ENCODE peak calls at places on chromosomes 6 and 20, in seven cellular contexts. One of them, this sample, is unnamed.
A peak's percentile ranks its signal among the peaks of the same experiment; 100 is the strongest.

GRCh38 chr20:58723628-58723984 is 31.0 kb downstream of the NPEPL1 start:
- DNase-seq in mammary epithelial cell: no peak
- DNase-seq in IMR-90: no peak
- DNase-seq in GM23338: no peak
- DNase-seq in tibial nerve: no peak
- DNase-seq in left ventricle myocardium inferior: no peak
- DNase-seq in tibial artery: no peak
- DNase-seq in this sample: no peak

GRCh38 chr6:26021350-26022165 is 59.0 kb downstream of the TRIM38 start:
- DNase-seq in mammary epithelial cell: peak; percentile 83
- DNase-seq in IMR-90: peak; percentile 93
- DNase-seq in GM23338: peak; percentile 88
- DNase-seq in tibial nerve: peak; percentile 86
- DNase-seq in left ventricle myocardium inferior: peak; percentile 92
- DNase-seq in tibial artery: peak; percentile 93
- DNase-seq in this sample: peak; percentile 83

GRCh38 chr20:48761023-48761785 is 66.6 kb downstream of the PREX1 start:
- DNase-seq in mammary epithelial cell: no peak
- DNase-seq in IMR-90: no peak
- DNase-seq in GM23338: no peak
- DNase-seq in tibial nerve: peak; percentile 28
- DNase-seq in left ventricle myocardium inferior: peak; percentile 39
- DNase-seq in tibial artery: peak; percentile 42
- DNase-seq in this sample: peak; percentile 70

GRCh38 chr6:105301072-105301503 is 101.8 kb downstream of the PREP start:
- DNase-seq in mammary epithelial cell: no peak
- DNase-seq in IMR-90: peak; percentile 29
- DNase-seq in GM23338: no peak
- DNase-seq in tibial nerve: no peak
- DNase-seq in left ventricle myocardium inferior: no peak
- DNase-seq in tibial artery: no peak
- DNase-seq in this sample: no peak

GRCh38 chr6:16760536-16761468 is at the start of gene ATXN1:
- DNase-seq in mammary epithelial cell: peak; percentile 63
- DNase-seq in IMR-90: peak; percentile 65
- DNase-seq in GM23338: peak; percentile 69
- DNase-seq in tibial nerve: peak; percentile 39
- DNase-seq in left ventricle myocardium inferior: peak; percentile 57
- DNase-seq in tibial artery: peak; percentile 73
- DNase-seq in this sample: peak; percentile 31

GRCh38 chr20:40307937-40308478 is 381.0 kb downstream of the MAFB start:
- DNase-seq in mammary epithelial cell: no peak
- DNase-seq in IMR-90: no peak
- DNase-seq in GM23338: no peak
- DNase-seq in tibial nerve: no peak
- DNase-seq in left ventricle myocardium inferior: no peak
- DNase-seq in tibial artery: no peak
- DNase-seq in this sample: no peak

GRCh38 chr6:110173506-110174132 is 5.9 kb downstream of the WASF1 start:
- DNase-seq in mammary epithelial cell: no peak
- DNase-seq in IMR-90: peak; percentile 1
- DNase-seq in GM23338: peak; percentile 35
- DNase-seq in tibial nerve: no peak
- DNase-seq in left ventricle myocardium inferior: no peak
- DNase-seq in tibial artery: no peak
- DNase-seq in this sample: no peak

GRCh38 chr6:129498556-129498940 is 211.4 kb downstream of the ARHGAP18 start:
- DNase-seq in mammary epithelial cell: peak; percentile 70
- DNase-seq in IMR-90: peak; percentile 23
- DNase-seq in GM23338: no peak
- DNase-seq in tibial nerve: no peak
- DNase-seq in left ventricle myocardium inferior: no peak
- DNase-seq in tibial artery: no peak
- DNase-seq in this sample: no peak

GRCh38 chr6:56246941-56247653 is at the start of gene COL21A1:
- DNase-seq in mammary epithelial cell: no peak
- DNase-seq in IMR-90: no peak
- DNase-seq in GM23338: peak; percentile 94
- DNase-seq in tibial nerve: peak; percentile 19
- DNase-seq in left ventricle myocardium inferior: peak; percentile 59
- DNase-seq in tibial artery: peak; percentile 39
- DNase-seq in this sample: no peak

GRCh38 chr6:29522241-29522640 is 34.5 kb upstream of the MAS1L start:
- DNase-seq in mammary epithelial cell: no peak
- DNase-seq in IMR-90: no peak
- DNase-seq in GM23338: no peak
- DNase-seq in tibial nerve: no peak
- DNase-seq in left ventricle myocardium inferior: no peak
- DNase-seq in tibial artery: no peak
- DNase-seq in this sample: no peak

GRCh38 chr6:163151212-163151611 is 263.3 kb upstream of the QKI start:
- DNase-seq in mammary epithelial cell: no peak
- DNase-seq in IMR-90: no peak
- DNase-seq in GM23338: peak; percentile 30
- DNase-seq in tibial nerve: no peak
- DNase-seq in left ventricle myocardium inferior: no peak
- DNase-seq in tibial artery: no peak
- DNase-seq in this sample: no peak

GRCh38 chr20:51206032-51206662 is 183.2 kb upstream of the KCNG1 start:
- DNase-seq in mammary epithelial cell: no peak
- DNase-seq in IMR-90: no peak
- DNase-seq in GM23338: peak; percentile 17
- DNase-seq in tibial nerve: no peak
- DNase-seq in left ventricle myocardium inferior: no peak
- DNase-seq in tibial artery: no peak
- DNase-seq in this sample: no peak

GRCh38 chr20:51199920-51200319 is 177.0 kb upstream of the KCNG1 start:
- DNase-seq in mammary epithelial cell: no peak
- DNase-seq in IMR-90: no peak
- DNase-seq in GM23338: peak; percentile 60
- DNase-seq in tibial nerve: no peak
- DNase-seq in left ventricle myocardium inferior: no peak
- DNase-seq in tibial artery: no peak
- DNase-seq in this sample: no peak

GRCh38 chr20:51204051-51204450 is 181.1 kb upstream of the KCNG1 start:
- DNase-seq in mammary epithelial cell: no peak
- DNase-seq in IMR-90: no peak
- DNase-seq in GM23338: no peak
- DNase-seq in tibial nerve: no peak
- DNase-seq in left ventricle myocardium inferior: no peak
- DNase-seq in tibial artery: no peak
- DNase-seq in this sample: no peak

GRCh38 chr20:51208162-51208561 is 185.3 kb upstream of the KCNG1 start:
- DNase-seq in mammary epithelial cell: no peak
- DNase-seq in IMR-90: no peak
- DNase-seq in GM23338: no peak
- DNase-seq in tibial nerve: no peak
- DNase-seq in left ventricle myocardium inferior: no peak
- DNase-seq in tibial artery: no peak
- DNase-seq in this sample: no peak

GRCh38 chr20:51204794-51205193 is 181.9 kb upstream of the KCNG1 start:
- DNase-seq in mammary epithelial cell: no peak
- DNase-seq in IMR-90: no peak
- DNase-seq in GM23338: no peak
- DNase-seq in tibial nerve: no peak
- DNase-seq in left ventricle myocardium inferior: no peak
- DNase-seq in tibial artery: no peak
- DNase-seq in this sample: no peak
- H3K27me3 ChIP-seq in mammary epithelial cell: peaks cover 4% of the 10 kb centered on the region
- H3K27me3 ChIP-seq in IMR-90: peaks cover 19% of the 10 kb centered on the region
- H3K27me3 ChIP-seq in GM23338: no peaks in the 10 kb centered on the region
- H3K27me3 ChIP-seq in tibial nerve: no peaks in the 10 kb centered on the region
- H3K27me3 ChIP-seq in left ventricle myocardium inferior: peaks cover 77% of the 10 kb centered on the region
- H3K27me3 ChIP-seq in tibial artery: no peaks in the 10 kb centered on the region
- H3K27me3 ChIP-seq in this sample: no peaks in the 10 kb centered on the region

DNA sequence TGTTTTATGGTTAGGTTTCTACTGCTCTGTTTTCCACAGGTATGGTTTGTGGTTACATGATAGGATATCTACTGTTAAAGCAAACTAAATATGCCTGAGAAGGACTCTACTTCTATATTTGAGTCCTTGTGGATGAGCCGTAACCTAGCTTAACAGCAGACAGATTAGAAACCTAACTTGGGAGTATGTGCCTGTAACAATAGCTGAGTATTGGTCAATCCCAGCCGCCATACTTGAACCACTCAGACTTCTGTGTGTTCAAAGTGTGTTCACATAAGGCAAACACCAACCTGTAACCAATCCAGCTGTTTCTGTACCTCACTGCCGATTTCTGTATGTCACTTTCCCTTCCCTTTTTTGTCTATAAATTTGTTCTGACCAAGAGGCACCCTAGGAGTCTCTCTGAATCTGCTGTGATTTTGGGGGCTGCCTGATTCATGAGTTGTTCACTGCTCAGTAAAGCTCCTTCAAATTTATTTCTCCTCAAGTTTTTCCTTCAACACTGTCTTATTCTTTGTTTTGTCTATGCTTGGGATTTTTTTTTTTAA is 37.1 kb downstream of the PHF3 start:
- DNase-seq in mammary epithelial cell: no peak
- DNase-seq in IMR-90: no peak
- DNase-seq in GM23338: no peak
- DNase-seq in tibial nerve: no peak
- DNase-seq in left ventricle myocardium inferior: no peak
- DNase-seq in tibial artery: no peak
- DNase-seq in this sample: no peak
- H3K4me1 ChIP-seq in mammary epithelial cell: no peaks in the 10 kb centered on the region
- H3K4me1 ChIP-seq in IMR-90: peaks cover 3% of the 10 kb centered on the region
- H3K4me1 ChIP-seq in GM23338: peaks cover 46% of the 10 kb centered on the region
- H3K4me1 ChIP-seq in tibial nerve: peaks cover 17% of the 10 kb centered on the region
- H3K4me1 ChIP-seq in left ventricle myocardium inferior: peaks cover 70% of the 10 kb centered on the region
- H3K4me1 ChIP-seq in tibial artery: peaks cover 20% of the 10 kb centered on the region
- H3K4me1 ChIP-seq in this sample: peaks cover 32% of the 10 kb centered on the region

GRCh38 chr6:130843575-130844320 is 16.5 kb downstream of the SMLR1 start:
- DNase-seq in mammary epithelial cell: peak; percentile 23
- DNase-seq in IMR-90: peak; percentile 33
- DNase-seq in GM23338: peak; percentile 72
- DNase-seq in tibial nerve: no peak
- DNase-seq in left ventricle myocardium inferior: no peak
- DNase-seq in tibial artery: no peak
- DNase-seq in this sample: no peak
- TF ChIP-seq CTCF in mammary epithelial cell: peak; percentile 60
- TF ChIP-seq CTCF in IMR-90: peak; percentile 52
- TF ChIP-seq CTCF in GM23338: peak; percentile 84
- TF ChIP-seq CTCF in tibial nerve: peak; percentile 54
- TF ChIP-seq CTCF in left ventricle myocardium inferior: peak; percentile 42
- TF ChIP-seq CTCF in tibial artery: peak; percentile 59
- TF ChIP-seq CTCF in this sample: peak; percentile 86

DNA sequence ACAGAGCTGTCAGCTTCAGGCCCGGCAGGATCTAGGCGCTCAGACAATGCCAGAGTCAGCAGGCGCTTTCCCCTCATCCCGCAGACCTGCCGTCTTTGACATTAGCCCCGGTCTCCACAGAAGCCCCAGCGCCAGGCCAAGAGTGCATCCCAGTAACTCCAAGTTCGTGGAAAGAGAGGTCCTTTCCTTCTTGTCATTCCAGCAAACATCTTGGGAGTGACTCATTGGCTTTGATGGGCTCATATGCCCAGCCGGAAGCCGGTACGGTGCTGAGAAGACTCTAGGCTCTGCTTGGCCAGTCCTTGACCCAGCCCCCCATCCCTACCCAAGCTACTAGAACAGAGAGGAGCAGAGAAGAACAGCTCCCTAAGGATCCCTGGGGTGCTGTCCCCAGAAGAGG is 260.8 kb downstream of the TAF4 start:
- DNase-seq in mammary epithelial cell: no peak
- DNase-seq in IMR-90: no peak
- DNase-seq in GM23338: no peak
- DNase-seq in tibial nerve: no peak
- DNase-seq in left ventricle myocardium inferior: peak; percentile 2
- DNase-seq in tibial artery: no peak
- DNase-seq in this sample: no peak
- H3K27me3 ChIP-seq in mammary epithelial cell: no peaks in the 10 kb centered on the region
- H3K27me3 ChIP-seq in IMR-90: peaks cover 14% of the 10 kb centered on the region
- H3K27me3 ChIP-seq in GM23338: no peaks in the 10 kb centered on the region
- H3K27me3 ChIP-seq in tibial nerve: no peaks in the 10 kb centered on the region
- H3K27me3 ChIP-seq in left ventricle myocardium inferior: peaks cover 99% of the 10 kb centered on the region
- H3K27me3 ChIP-seq in tibial artery: no peaks in the 10 kb centered on the region
- H3K27me3 ChIP-seq in this sample: no peaks in the 10 kb centered on the region

GRCh38 chr6:91462236-91462635 is 875.4 kb upstream of the MAP3K7 start:
- DNase-seq in mammary epithelial cell: no peak
- DNase-seq in IMR-90: peak; percentile 75
- DNase-seq in GM23338: no peak
- DNase-seq in tibial nerve: no peak
- DNase-seq in left ventricle myocardium inferior: no peak
- DNase-seq in tibial artery: no peak
- DNase-seq in this sample: no peak
- H3K4me1 ChIP-seq in mammary epithelial cell: no peaks in the 10 kb centered on the region
- H3K4me1 ChIP-seq in IMR-90: peaks cover 2% of the 10 kb centered on the region
- H3K4me1 ChIP-seq in GM23338: no peaks in the 10 kb centered on the region
- H3K4me1 ChIP-seq in tibial nerve: no peaks in the 10 kb centered on the region
- H3K4me1 ChIP-seq in left ventricle myocardium inferior: no peaks in the 10 kb centered on the region
- H3K4me1 ChIP-seq in tibial artery: no peaks in the 10 kb centered on the region
- H3K4me1 ChIP-seq in this sample: no peaks in the 10 kb centered on the region